ENCODE peak calls at places on chromosomes 16 and 17, in ten cellular contexts. One of them, this sample, is unnamed.

GRCh38 chr17:1290676-1291075 is 11.2 kb downstream of the TRARG1 start:
- DNase-seq in NCI-H1930: no peak
- DNase-seq in brain microvascular endothelial cell: no peak
- DNase-seq in SJSA1: no peak
- DNase-seq in GM19239: no peak
- DNase-seq in NCI-H510A treated with DMSO at 0.1 percent for 48 hours: no peak
- DNase-seq in C1 segment of cervical spinal cord: no peak
- DNase-seq in small intestine: no peak
- DNase-seq in NCI-H1092 treated with DMSO at 0.1 percent for 48 hours: no peak
- DNase-seq in aorta: no peak
- DNase-seq in this sample: no peak

GRCh38 chr17:66951605-66951953 is 12.9 kb upstream of the CACNG4 start:
- DNase-seq in NCI-H1930: no peak
- DNase-seq in brain microvascular endothelial cell: no peak
- DNase-seq in SJSA1: no peak
- DNase-seq in GM19239: no peak
- DNase-seq in NCI-H510A treated with DMSO at 0.1 percent for 48 hours: no peak
- DNase-seq in C1 segment of cervical spinal cord: no peak
- DNase-seq in small intestine: no peak
- DNase-seq in NCI-H1092 treated with DMSO at 0.1 percent for 48 hours: no peak
- DNase-seq in aorta: no peak
- DNase-seq in this sample: no peak

GRCh38 chr17:35786941-35787432 is 8.5 kb downstream of the MMP28 start:
- DNase-seq in NCI-H1930: no peak
- DNase-seq in brain microvascular endothelial cell: no peak
- DNase-seq in SJSA1: no peak
- DNase-seq in GM19239: no peak
- DNase-seq in NCI-H510A treated with DMSO at 0.1 percent for 48 hours: no peak
- DNase-seq in C1 segment of cervical spinal cord: no peak
- DNase-seq in small intestine: peak
- DNase-seq in NCI-H1092 treated with DMSO at 0.1 percent for 48 hours: no peak
- DNase-seq in aorta: no peak
- DNase-seq in this sample: no peak

GRCh38 chr17:65531508-65532431 is 29.7 kb downstream of the AXIN2 start:
- DNase-seq in NCI-H1930: no peak
- DNase-seq in brain microvascular endothelial cell: no peak
- DNase-seq in SJSA1: no peak
- DNase-seq in GM19239: no peak
- DNase-seq in NCI-H510A treated with DMSO at 0.1 percent for 48 hours: no peak
- DNase-seq in C1 segment of cervical spinal cord: peak
- DNase-seq in small intestine: peak
- DNase-seq in NCI-H1092 treated with DMSO at 0.1 percent for 48 hours: peak
- DNase-seq in aorta: peak
- DNase-seq in this sample: no peak

GRCh38 chr17:16997514-16998429 is 25.9 kb upstream of the TNFRSF13B start:
- DNase-seq in NCI-H1930: no peak
- DNase-seq in brain microvascular endothelial cell: peak
- DNase-seq in SJSA1: no peak
- DNase-seq in GM19239: peak
- DNase-seq in NCI-H510A treated with DMSO at 0.1 percent for 48 hours: no peak
- DNase-seq in C1 segment of cervical spinal cord: peak
- DNase-seq in small intestine: no peak
- DNase-seq in NCI-H1092 treated with DMSO at 0.1 percent for 48 hours: no peak
- DNase-seq in aorta: no peak
- DNase-seq in this sample: no peak

GRCh38 chr17:60077672-60078519 is 825 bp downstream of the HEATR6 start:
- DNase-seq in NCI-H1930: no peak
- DNase-seq in brain microvascular endothelial cell: no peak
- DNase-seq in SJSA1: no peak
- DNase-seq in GM19239: no peak
- DNase-seq in NCI-H510A treated with DMSO at 0.1 percent for 48 hours: peak
- DNase-seq in C1 segment of cervical spinal cord: no peak
- DNase-seq in small intestine: no peak
- DNase-seq in NCI-H1092 treated with DMSO at 0.1 percent for 48 hours: peak
- DNase-seq in aorta: no peak
- DNase-seq in this sample: no peak

GRCh38 chr17:6254036-6254435 is 180.9 kb downstream of the AIPL1 start:
- DNase-seq in NCI-H1930: no peak
- DNase-seq in brain microvascular endothelial cell: no peak
- DNase-seq in SJSA1: no peak
- DNase-seq in GM19239: no peak
- DNase-seq in NCI-H510A treated with DMSO at 0.1 percent for 48 hours: no peak
- DNase-seq in C1 segment of cervical spinal cord: no peak
- DNase-seq in small intestine: no peak
- DNase-seq in NCI-H1092 treated with DMSO at 0.1 percent for 48 hours: no peak
- DNase-seq in aorta: no peak
- DNase-seq in this sample: no peak

GRCh38 chr16:88375236-88376052 is 7.3 kb upstream of the ZNF469 start:
- DNase-seq in NCI-H1930: no peak
- DNase-seq in brain microvascular endothelial cell: no peak
- DNase-seq in SJSA1: no peak
- DNase-seq in GM19239: no peak
- DNase-seq in NCI-H510A treated with DMSO at 0.1 percent for 48 hours: no peak
- DNase-seq in C1 segment of cervical spinal cord: peak
- DNase-seq in small intestine: no peak
- DNase-seq in NCI-H1092 treated with DMSO at 0.1 percent for 48 hours: no peak
- DNase-seq in aorta: peak
- DNase-seq in this sample: no peak

GRCh38 chr16:6377956-6378355 is 954.7 kb upstream of the RBFOX1 start:
- DNase-seq in NCI-H1930: no peak
- DNase-seq in brain microvascular endothelial cell: no peak
- DNase-seq in SJSA1: no peak
- DNase-seq in GM19239: no peak
- DNase-seq in NCI-H510A treated with DMSO at 0.1 percent for 48 hours: no peak
- DNase-seq in C1 segment of cervical spinal cord: peak
- DNase-seq in small intestine: no peak
- DNase-seq in NCI-H1092 treated with DMSO at 0.1 percent for 48 hours: no peak
- DNase-seq in aorta: no peak
- DNase-seq in this sample: no peak

GRCh38 chr17:36920032-36921000 is 17.0 kb upstream of the LHX1 start:
- DNase-seq in NCI-H1930: no peak
- DNase-seq in brain microvascular endothelial cell: no peak
- DNase-seq in SJSA1: no peak
- DNase-seq in GM19239: no peak
- DNase-seq in NCI-H510A treated with DMSO at 0.1 percent for 48 hours: no peak
- DNase-seq in C1 segment of cervical spinal cord: no peak
- DNase-seq in small intestine: no peak
- DNase-seq in NCI-H1092 treated with DMSO at 0.1 percent for 48 hours: no peak
- DNase-seq in aorta: no peak
- DNase-seq in this sample: no peak

GRCh38 chr17:57939797-57940196 is 15.4 kb downstream of the CUEDC1 start:
- DNase-seq in NCI-H1930: no peak
- DNase-seq in brain microvascular endothelial cell: no peak
- DNase-seq in SJSA1: no peak
- DNase-seq in GM19239: peak
- DNase-seq in NCI-H510A treated with DMSO at 0.1 percent for 48 hours: peak
- DNase-seq in C1 segment of cervical spinal cord: no peak
- DNase-seq in small intestine: peak
- DNase-seq in NCI-H1092 treated with DMSO at 0.1 percent for 48 hours: peak
- DNase-seq in aorta: no peak
- DNase-seq in this sample: no peak

GRCh38 chr17:75059369-75060345 is 12.6 kb downstream of the KCTD2 start:
- DNase-seq in NCI-H1930: no peak
- DNase-seq in brain microvascular endothelial cell: peak
- DNase-seq in SJSA1: no peak
- DNase-seq in GM19239: no peak
- DNase-seq in NCI-H510A treated with DMSO at 0.1 percent for 48 hours: peak
- DNase-seq in C1 segment of cervical spinal cord: peak
- DNase-seq in small intestine: peak
- DNase-seq in NCI-H1092 treated with DMSO at 0.1 percent for 48 hours: no peak
- DNase-seq in aorta: peak
- DNase-seq in this sample: peak

GRCh38 chr16:83779881-83780280 is 27.9 kb upstream of the HSBP1 start:
- DNase-seq in NCI-H1930: no peak
- DNase-seq in brain microvascular endothelial cell: peak
- DNase-seq in SJSA1: no peak
- DNase-seq in GM19239: no peak
- DNase-seq in NCI-H510A treated with DMSO at 0.1 percent for 48 hours: no peak
- DNase-seq in C1 segment of cervical spinal cord: no peak
- DNase-seq in small intestine: no peak
- DNase-seq in NCI-H1092 treated with DMSO at 0.1 percent for 48 hours: peak
- DNase-seq in aorta: no peak
- DNase-seq in this sample: peak

GRCh38 chr16:47928008-47928407 is 227.8 kb downstream of the ABCC12 start:
- DNase-seq in NCI-H1930: no peak
- DNase-seq in brain microvascular endothelial cell: no peak
- DNase-seq in SJSA1: no peak
- DNase-seq in GM19239: no peak
- DNase-seq in NCI-H510A treated with DMSO at 0.1 percent for 48 hours: no peak
- DNase-seq in C1 segment of cervical spinal cord: no peak
- DNase-seq in small intestine: peak
- DNase-seq in NCI-H1092 treated with DMSO at 0.1 percent for 48 hours: no peak
- DNase-seq in aorta: no peak
- DNase-seq in this sample: no peak

GRCh38 chr17:39665642-39666221 is 583 bp downstream of the TCAP start:
- DNase-seq in NCI-H1930: no peak
- DNase-seq in brain microvascular endothelial cell: no peak
- DNase-seq in SJSA1: no peak
- DNase-seq in GM19239: no peak
- DNase-seq in NCI-H510A treated with DMSO at 0.1 percent for 48 hours: peak
- DNase-seq in C1 segment of cervical spinal cord: peak
- DNase-seq in small intestine: no peak
- DNase-seq in NCI-H1092 treated with DMSO at 0.1 percent for 48 hours: peak
- DNase-seq in aorta: no peak
- DNase-seq in this sample: no peak

GRCh38 chr17:82880620-82881019 is 40.8 kb upstream of the ZNF750 start:
- DNase-seq in NCI-H1930: no peak
- DNase-seq in brain microvascular endothelial cell: no peak
- DNase-seq in SJSA1: no peak
- DNase-seq in GM19239: no peak
- DNase-seq in NCI-H510A treated with DMSO at 0.1 percent for 48 hours: no peak
- DNase-seq in C1 segment of cervical spinal cord: no peak
- DNase-seq in small intestine: no peak
- DNase-seq in NCI-H1092 treated with DMSO at 0.1 percent for 48 hours: no peak
- DNase-seq in aorta: peak
- DNase-seq in this sample: no peak

GRCh38 chr16:51651061-51651466 is 500.0 kb upstream of the SALL1 start:
- DNase-seq in NCI-H1930: no peak
- DNase-seq in brain microvascular endothelial cell: no peak
- DNase-seq in SJSA1: no peak
- DNase-seq in GM19239: no peak
- DNase-seq in NCI-H510A treated with DMSO at 0.1 percent for 48 hours: no peak
- DNase-seq in C1 segment of cervical spinal cord: peak
- DNase-seq in small intestine: no peak
- DNase-seq in NCI-H1092 treated with DMSO at 0.1 percent for 48 hours: peak
- DNase-seq in aorta: no peak
- DNase-seq in this sample: no peak

GRCh38 chr17:40671282-40671681 is 6.3 kb upstream of the KRT222 start:
- DNase-seq in NCI-H1930: no peak
- DNase-seq in brain microvascular endothelial cell: no peak
- DNase-seq in SJSA1: no peak
- DNase-seq in GM19239: no peak
- DNase-seq in NCI-H510A treated with DMSO at 0.1 percent for 48 hours: no peak
- DNase-seq in C1 segment of cervical spinal cord: no peak
- DNase-seq in small intestine: peak
- DNase-seq in NCI-H1092 treated with DMSO at 0.1 percent for 48 hours: no peak
- DNase-seq in aorta: no peak
- DNase-seq in this sample: no peak

GRCh38 chr17:15900871-15901270 is 44.1 kb upstream of the ADORA2B start:
- DNase-seq in NCI-H1930: no peak
- DNase-seq in brain microvascular endothelial cell: no peak
- DNase-seq in SJSA1: no peak
- DNase-seq in GM19239: no peak
- DNase-seq in NCI-H510A treated with DMSO at 0.1 percent for 48 hours: no peak
- DNase-seq in C1 segment of cervical spinal cord: no peak
- DNase-seq in small intestine: no peak
- DNase-seq in NCI-H1092 treated with DMSO at 0.1 percent for 48 hours: no peak
- DNase-seq in aorta: no peak
- DNase-seq in this sample: no peak

GRCh38 chr17:82281502-82282238 is 8.2 kb upstream of the CSNK1D start:
- DNase-seq in NCI-H1930: no peak
- DNase-seq in brain microvascular endothelial cell: no peak
- DNase-seq in SJSA1: peak
- DNase-seq in GM19239: no peak
- DNase-seq in NCI-H510A treated with DMSO at 0.1 percent for 48 hours: no peak
- DNase-seq in C1 segment of cervical spinal cord: no peak
- DNase-seq in small intestine: peak
- DNase-seq in NCI-H1092 treated with DMSO at 0.1 percent for 48 hours: no peak
- DNase-seq in aorta: peak
- DNase-seq in this sample: no peak

GRCh38 chr16:492211-492875 is 35.2 kb upstream of the CAPN15 start:
- DNase-seq in NCI-H1930: no peak
- DNase-seq in brain microvascular endothelial cell: no peak
- DNase-seq in SJSA1: no peak
- DNase-seq in GM19239: no peak
- DNase-seq in NCI-H510A treated with DMSO at 0.1 percent for 48 hours: no peak
- DNase-seq in C1 segment of cervical spinal cord: peak
- DNase-seq in small intestine: no peak
- DNase-seq in NCI-H1092 treated with DMSO at 0.1 percent for 48 hours: no peak
- DNase-seq in aorta: no peak
- DNase-seq in this sample: no peak

GRCh38 chr17:34519286-34519685 is 60.1 kb upstream of the TMEM132E start:
- DNase-seq in NCI-H1930: peak
- DNase-seq in brain microvascular endothelial cell: no peak
- DNase-seq in SJSA1: no peak
- DNase-seq in GM19239: no peak
- DNase-seq in NCI-H510A treated with DMSO at 0.1 percent for 48 hours: no peak
- DNase-seq in C1 segment of cervical spinal cord: no peak
- DNase-seq in small intestine: no peak
- DNase-seq in NCI-H1092 treated with DMSO at 0.1 percent for 48 hours: no peak
- DNase-seq in aorta: no peak
- DNase-seq in this sample: no peak

GRCh38 chr16:23052908-23053580 is 96.2 kb downstream of the USP31 start:
- DNase-seq in NCI-H1930: no peak
- DNase-seq in brain microvascular endothelial cell: no peak
- DNase-seq in SJSA1: no peak
- DNase-seq in GM19239: no peak
- DNase-seq in NCI-H510A treated with DMSO at 0.1 percent for 48 hours: no peak
- DNase-seq in C1 segment of cervical spinal cord: no peak
- DNase-seq in small intestine: no peak
- DNase-seq in NCI-H1092 treated with DMSO at 0.1 percent for 48 hours: no peak
- DNase-seq in aorta: no peak
- DNase-seq in this sample: no peak

GRCh38 chr17:71115669-71115972 is 946.3 kb downstream of the KCNJ2 start:
- DNase-seq in NCI-H1930: no peak
- DNase-seq in brain microvascular endothelial cell: no peak
- DNase-seq in SJSA1: no peak
- DNase-seq in GM19239: no peak
- DNase-seq in NCI-H510A treated with DMSO at 0.1 percent for 48 hours: no peak
- DNase-seq in C1 segment of cervical spinal cord: no peak
- DNase-seq in small intestine: no peak
- DNase-seq in NCI-H1092 treated with DMSO at 0.1 percent for 48 hours: no peak
- DNase-seq in aorta: no peak
- DNase-seq in this sample: no peak

GRCh38 chr16:77480671-77481315 is 46.0 kb upstream of the ADAMTS18 start:
- DNase-seq in NCI-H1930: no peak
- DNase-seq in brain microvascular endothelial cell: no peak
- DNase-seq in SJSA1: no peak
- DNase-seq in GM19239: no peak
- DNase-seq in NCI-H510A treated with DMSO at 0.1 percent for 48 hours: no peak
- DNase-seq in C1 segment of cervical spinal cord: no peak
- DNase-seq in small intestine: no peak
- DNase-seq in NCI-H1092 treated with DMSO at 0.1 percent for 48 hours: no peak
- DNase-seq in aorta: no peak
- DNase-seq in this sample: no peak

GRCh38 chr17:76909971-76910760 is 42.0 kb downstream of the MGAT5B start:
- DNase-seq in NCI-H1930: no peak
- DNase-seq in brain microvascular endothelial cell: peak
- DNase-seq in SJSA1: no peak
- DNase-seq in GM19239: peak
- DNase-seq in NCI-H510A treated with DMSO at 0.1 percent for 48 hours: no peak
- DNase-seq in C1 segment of cervical spinal cord: no peak
- DNase-seq in small intestine: peak
- DNase-seq in NCI-H1092 treated with DMSO at 0.1 percent for 48 hours: no peak
- DNase-seq in aorta: no peak
- DNase-seq in this sample: peak

GRCh38 chr17:5500247-5500803 is 14.0 kb downstream of the MIS12 start:
- DNase-seq in NCI-H1930: peak
- DNase-seq in brain microvascular endothelial cell: no peak
- DNase-seq in SJSA1: no peak
- DNase-seq in GM19239: no peak
- DNase-seq in NCI-H510A treated with DMSO at 0.1 percent for 48 hours: no peak
- DNase-seq in C1 segment of cervical spinal cord: no peak
- DNase-seq in small intestine: no peak
- DNase-seq in NCI-H1092 treated with DMSO at 0.1 percent for 48 hours: peak
- DNase-seq in aorta: no peak
- DNase-seq in this sample: no peak

GRCh38 chr17:6627019-6627418 is 13.5 kb downstream of the KIAA0753 start:
- DNase-seq in NCI-H1930: no peak
- DNase-seq in brain microvascular endothelial cell: no peak
- DNase-seq in SJSA1: no peak
- DNase-seq in GM19239: no peak
- DNase-seq in NCI-H510A treated with DMSO at 0.1 percent for 48 hours: no peak
- DNase-seq in C1 segment of cervical spinal cord: no peak
- DNase-seq in small intestine: no peak
- DNase-seq in NCI-H1092 treated with DMSO at 0.1 percent for 48 hours: no peak
- DNase-seq in aorta: no peak
- DNase-seq in this sample: no peak

This sample was measured in stromal cell of bone marrow.